ENCODE peak calls at places on chromosomes 5 and 9, in four cellular contexts. A, W, O and L are unnamed samples.
A peak's percentile ranks its signal among the peaks of the same experiment; 100 is the strongest.

GRCh38 chr9:94554439-94555331 is at the start of gene PCAT7:
- DNase-seq in W (peak; percentile 92), O (peak; percentile 14), A (no peak), L (peak; percentile 95)

GRCh38 chr9:77864096-77864889 is 167.3 kb downstream of the GNAQ start:
- DNase-seq in O (no peak), W (no peak), A (no peak), L (no peak)

GRCh38 chr5:133460172-133460758 is 152.1 kb downstream of the FSTL4 start:
- DNase-seq in O (peak; percentile 56), W (no peak), A (no peak), L (no peak)

GRCh38 chr5:142944140-142944539 is 174.0 kb downstream of the ARHGAP26 start:
- DNase-seq in A (no peak), W (no peak), O (no peak), L (no peak)

GRCh38 chr5:159041754-159042153 is 58.0 kb downstream of the EBF1 start:
- DNase-seq in A (no peak), O (no peak), W (no peak), L (no peak)

GRCh38 chr9:77808750-77809079 is 160.6 kb upstream of the GNA14 start:
- DNase-seq in O (no peak), W (no peak), A (no peak), L (no peak)

GRCh38 chr9:83965350-83966208 is 14.4 kb downstream of the HNRNPK start:
- DNase-seq in W (no peak), O (no peak), A (no peak), L (no peak)

GRCh38 chr9:136674786-136675349 is 12.2 kb downstream of the EGFL7 start:
- DNase-seq in W (peak; percentile 79), A (no peak), O (no peak), L (no peak)

GRCh38 chr9:26334709-26335108 is 557.9 kb downstream of the CAAP1 start:
- DNase-seq in A (no peak), W (no peak), O (no peak), L (no peak)

GRCh38 chr9:98081477-98082219 is 25.1 kb downstream of the NANS start:
- DNase-seq in O (no peak), W (peak; percentile 37), A (no peak), L (peak; percentile 76)

GRCh38 chr9:138104251-138105122 is 226.9 kb downstream of the CACNA1B start:
- DNase-seq in A (no peak), O (no peak), W (no peak), L (peak; percentile 37)

GRCh38 chr9:72579190-72579589 is 57.8 kb downstream of the TMC1 start:
- DNase-seq in W (peak; percentile 41), A (no peak), O (peak; percentile 47), L (peak; percentile 75)

GRCh38 chr9:92736816-92737606 is 27.6 kb downstream of the BICD2 start:
- DNase-seq in O (no peak), W (no peak), A (no peak), L (peak; percentile 45)

GRCh38 chr9:133421615-133422542 is at the start of gene ADAMTS13:
- DNase-seq in O (no peak), A (no peak), W (no peak), L (peak; percentile 85)

GRCh38 chr5:65327582-65327981 is 154.1 kb downstream of the ADAMTS6 start:
- DNase-seq in A (no peak), W (no peak), O (no peak), L (no peak)

GRCh38 chr5:1867815-1868143 is 14.9 kb downstream of the IRX4 start:
- DNase-seq in O (no peak), W (no peak), A (no peak), L (no peak)